ENCODE peak calls at places on chromosomes 2 and 18, in five cellular contexts. A is IMR-90, G is cardiac muscle cell, N is SJSA1, D is NCI-H1105 treated with DMSO at 0.1 percent for 48 hours. H is an unnamed sample.

GRCh38 chr2:106053581-106053980 is 140.5 kb downstream of the UXS1 start:
- DNase-seq in N (no peak), A (no peak), G (no peak), D (no peak), H (no peak)

GRCh38 chr2:46072146-46072820 is 224.9 kb upstream of the EPAS1 start:
- DNase-seq in A (peak), D (no peak), N (peak), G (no peak), H (no peak)

GRCh38 chr2:50449306-50449705 is 582.6 kb downstream of the NRXN1 start:
- DNase-seq in A (no peak), D (no peak), N (no peak), G (no peak), H (no peak)

GRCh38 chr2:236783417-236784020 is 213.9 kb downstream of the ACKR3 start:
- DNase-seq in D (no peak), G (no peak), N (no peak), A (no peak), H (no peak)

GRCh38 chr2:56741601-56742102 is 557.9 kb downstream of the CCDC85A start:
- DNase-seq in N (peak), G (peak), D (no peak), A (peak), H (peak)

GRCh38 chr2:241073166-241074064 is 28.7 kb downstream of the MTERF4 start:
- DNase-seq in A (no peak), D (no peak), G (no peak), N (peak), H (no peak)

GRCh38 chr18:13137939-13138821 is 80.4 kb upstream of the LDLRAD4 start:
- DNase-seq in N (peak), G (no peak), A (peak), D (no peak), H (no peak)

GRCh38 chr2:118729760-118730159 is 117.7 kb downstream of the EN1 start:
- DNase-seq in A (no peak), D (no peak), G (no peak), N (no peak), H (no peak)

GRCh38 chr2:163182764-163183354 is 344.3 kb upstream of the KCNH7 start:
- DNase-seq in A (peak), G (peak), N (no peak), D (peak), H (peak)

GRCh38 chr2:23703583-23704385 is 223.1 kb downstream of the ATAD2B start:
- DNase-seq in N (no peak), A (no peak), G (no peak), D (no peak), H (no peak)

GRCh38 chr2:181106229-181106628 is 125.8 kb downstream of the UBE2E3 start:
- DNase-seq in D (peak), N (peak), G (peak), A (no peak), H (peak)

GRCh38 chr18:3593381-3593903 is 143.5 kb downstream of the TGIF1 start:
- DNase-seq in N (peak), G (no peak), D (peak), A (peak), H (peak)

GRCh38 chr2:201135396-201135795 is 19.4 kb downstream of the CFLAR start:
- DNase-seq in A (no peak), N (no peak), G (no peak), D (no peak), H (no peak)

GRCh38 chr18:58297198-58297597 is 253.2 kb downstream of the NEDD4L start:
- DNase-seq in A (peak), N (no peak), G (no peak), D (no peak), H (no peak)

GRCh38 chr2:233740875-233741274 is 12.0 kb downstream of the UGT1A3 start:
- DNase-seq in N (no peak), G (no peak), A (no peak), D (no peak), H (no peak)

GRCh38 chr2:200172944-200173481 is 133.5 kb upstream of the SPATS2L start:
- DNase-seq in A (peak), G (no peak), N (no peak), D (no peak), H (no peak)

GRCh38 chr2:188292446-188293239 is 969 bp downstream of the GULP1 start:
- DNase-seq in N (peak), D (peak), G (peak), A (peak), H (peak)

GRCh38 chr2:95269036-95269680 is 5.1 kb upstream of the PROM2 start:
- DNase-seq in A (no peak), G (no peak), D (no peak), N (no peak), H (no peak)

GRCh38 chr2:16632615-16633014 is 33.0 kb downstream of the CYRIA start:
- DNase-seq in A (no peak), N (no peak), G (no peak), D (no peak), H (no peak)

GRCh38 chr18:46920067-46920466 is 2.7 kb downstream of the KATNAL2 start:
- DNase-seq in A (no peak), N (no peak), G (no peak), D (no peak), H (no peak)

GRCh38 chr2:128319773-128320608 is 1.3 kb upstream of the HS6ST1 start:
- DNase-seq in G (no peak), A (no peak), N (no peak), D (no peak), H (peak)

GRCh38 chr18:63233334-63233733 is 86.2 kb downstream of the BCL2 start:
- DNase-seq in G (no peak), N (no peak), A (no peak), D (no peak), H (no peak)

GRCh38 chr2:44549099-44549471 is 187.3 kb downstream of the CAMKMT start:
- DNase-seq in D (no peak), N (peak), A (peak), G (no peak), H (peak)

GRCh38 chr2:86185517-86186212 is 9.6 kb downstream of the IMMT start:
- DNase-seq in A (no peak), N (no peak), G (no peak), D (no peak), H (peak)

GRCh38 chr2:204561771-204562170 is 16.5 kb downstream of the PARD3B start:
- DNase-seq in G (no peak), N (no peak), A (no peak), D (no peak), H (no peak)

GRCh38 chr18:22713511-22713910 is 219.6 kb upstream of the RBBP8 start:
- DNase-seq in N (no peak), G (peak), A (peak), D (no peak), H (no peak)

GRCh38 chr2:219765236-219765635 is 137.8 kb downstream of the SLC4A3 start:
- DNase-seq in A (no peak), D (no peak), N (no peak), G (no peak), H (no peak)

GRCh38 chr2:217222511-217222910 is 362.6 kb upstream of the TNP1 start:
- DNase-seq in D (no peak), N (no peak), G (no peak), A (peak), H (no peak)

GRCh38 chr2:47300609-47301276 is 102.2 kb upstream of the MSH2 start:
- DNase-seq in G (no peak), N (no peak), D (no peak), A (no peak), H (no peak)

GRCh38 chr18:13470555-13471494 is 252.3 kb downstream of the LDLRAD4 start:
- DNase-seq in N (no peak), D (no peak), A (no peak), G (no peak), H (no peak)

GRCh38 chr2:72084584-72084976 is 63.1 kb downstream of the CYP26B1 start:
- DNase-seq in G (no peak), A (no peak), D (no peak), N (peak), H (no peak)

GRCh38 chr18:45457933-45458332 is 157.3 kb upstream of the SLC14A2 start:
- DNase-seq in N (no peak), G (no peak), A (no peak), D (no peak), H (no peak)

GRCh38 chr2:145138626-145139025 is 618.7 kb upstream of the ZEB2 start:
- DNase-seq in A (no peak), D (no peak), N (no peak), G (no peak), H (no peak)

GRCh38 chr2:75622929-75623328 is 23.7 kb upstream of the MRPL19 start:
- DNase-seq in D (no peak), N (no peak), A (no peak), G (no peak), H (no peak)

GRCh38 chr2:40451926-40452605 is at the start of gene SLC8A1:
- DNase-seq in G (peak), N (peak), D (peak), A (peak), H (peak)

GRCh38 chr2:107621186-107621835 is 205.4 kb upstream of the RGPD4 start:
- DNase-seq in A (no peak), D (no peak), G (no peak), N (no peak), H (no peak)

GRCh38 chr2:204967199-204967995 is 422.1 kb downstream of the PARD3B start:
- DNase-seq in G (no peak), N (no peak), A (no peak), D (no peak), H (no peak)

GRCh38 chr18:36186461-36187137 is 698 bp upstream of the MOCOS start:
- DNase-seq in N (peak), D (no peak), A (no peak), G (no peak), H (no peak)

GRCh38 chr18:394276-394996 is 106.1 kb downstream of the COLEC12 start:
- DNase-seq in D (no peak), N (no peak), G (no peak), A (no peak), H (no peak)

H was measured in A673.